ENCODE peak calls at places on chromosome 14, in five cellular contexts. W is EL, P is lung, Q is NCI-H1417, F is cardiac muscle cell. E is an unnamed sample.
A peak's percentile ranks its signal among the peaks of the same experiment; 100 is the strongest.

GRCh38 chr14:90696728-90697127 is 119.5 kb downstream of the TTC7B start:
- DNase-seq in Q (peak; percentile 48), F (no peak), P (no peak), W (no peak), E (no peak)

GRCh38 chr14:54809767-54810166 is 92.9 kb downstream of the GCH1 start:
- DNase-seq in F (no peak), Q (no peak), P (no peak), W (no peak), E (no peak)

GRCh38 chr14:91416744-91417133 is 881 bp downstream of the CCDC88C start:
- DNase-seq in Q (no peak), P (no peak), W (no peak), F (no peak), E (no peak)

GRCh38 chr14:68976160-68977067 is 2.7 kb downstream of the ACTN1 start:
- DNase-seq in W (peak; percentile 68), F (no peak), P (no peak), Q (no peak), E (no peak)

GRCh38 chr14:35932136-35932535 is 106.0 kb downstream of the BRMS1L start:
- DNase-seq in F (no peak), W (no peak), Q (no peak), P (no peak), E (no peak)

GRCh38 chr14:69693823-69694729 is 72.9 kb upstream of the SRSF5 start:
- DNase-seq in F (no peak), W (no peak), Q (peak; percentile 86), P (no peak), E (no peak)

GRCh38 chr14:90554341-90554740 is 157.5 kb downstream of the CALM1 start:
- DNase-seq in W (no peak), F (no peak), Q (no peak), P (peak; percentile 56), E (peak; percentile 55)

GRCh38 chr14:105508601-105509000 is 17.6 kb downstream of the TEDC1 start:
- DNase-seq in Q (no peak), P (no peak), F (no peak), W (no peak), E (no peak)

GRCh38 chr14:95380350-95381042 is 60.8 kb upstream of the CLMN start:
- DNase-seq in W (no peak), P (no peak), Q (no peak), F (no peak), E (no peak)

GRCh38 chr14:99736600-99737371 is 52.7 kb downstream of the CYP46A1 start:
- DNase-seq in F (peak; percentile 44), Q (no peak), P (no peak), W (no peak), E (no peak)

GRCh38 chr14:100238419-100239199 is at the start of gene YY1:
- DNase-seq in F (peak; percentile 100), P (peak; percentile 99), W (peak; percentile 98), Q (peak; percentile 99), E (peak; percentile 100)

GRCh38 chr14:71739273-71739990 is 192.8 kb upstream of the RGS6 start:
- DNase-seq in P (no peak), W (peak; percentile 60), Q (no peak), F (no peak), E (no peak)

GRCh38 chr14:99459491-99460100 is 21.1 kb downstream of the SETD3 start:
- DNase-seq in F (no peak), W (no peak), P (no peak), Q (no peak), E (no peak)

GRCh38 chr14:103310576-103311095 is 23.4 kb upstream of the EIF5 start:
- DNase-seq in F (no peak), W (no peak), Q (no peak), P (no peak), E (no peak)

GRCh38 chr14:105116451-105117256 is 51.4 kb upstream of the GPR132 start:
- DNase-seq in W (no peak), F (no peak), Q (no peak), P (no peak), E (no peak)

GRCh38 chr14:84036863-84037262 is 1493.1 kb upstream of the FLRT2 start:
- DNase-seq in Q (peak; percentile 17), P (no peak), W (peak; percentile 59), F (no peak), E (no peak)

GRCh38 chr14:94560291-94560665 is 964 bp upstream of the SERPINA4 start:
- DNase-seq in P (no peak), F (no peak), W (no peak), Q (no peak), E (no peak)

GRCh38 chr14:23095196-23096108 is at the start of gene C14orf119:
- DNase-seq in W (peak; percentile 100), P (peak; percentile 99), Q (no peak), F (peak; percentile 100), E (no peak)

GRCh38 chr14:67916430-67916829 is 96.9 kb downstream of the RAD51B start:
- DNase-seq in P (no peak), F (no peak), W (no peak), Q (no peak), E (no peak)

GRCh38 chr14:54902521-54903420 is at the start of gene GCH1:
- DNase-seq in P (peak; percentile 72), F (peak; percentile 92), W (peak; percentile 70), Q (peak; percentile 89), E (peak; percentile 82)

GRCh38 chr14:25833341-25834121 is 764.3 kb downstream of the NOVA1 start:
- DNase-seq in W (no peak), P (no peak), F (peak; percentile 73), Q (peak; percentile 84), E (peak; percentile 57)

GRCh38 chr14:22566845-22567244 is 22.2 kb downstream of the DAD1 start:
- DNase-seq in P (no peak), W (no peak), F (no peak), Q (no peak), E (no peak)

GRCh38 chr14:59391388-59391787 is 73.8 kb downstream of the GPR135 start:
- DNase-seq in Q (no peak), P (no peak), W (no peak), F (no peak), E (no peak)

GRCh38 chr14:24734917-24735500 is 101.0 kb upstream of the GZMB start:
- DNase-seq in P (no peak), Q (peak; percentile 78), F (peak; percentile 82), W (peak; percentile 68), E (peak; percentile 91)

GRCh38 chr14:95499354-95499750 is 17.1 kb downstream of the SYNE3 start:
- DNase-seq in P (no peak), F (no peak), W (no peak), Q (no peak), E (no peak)

GRCh38 chr14:81009339-81009738 is 53.9 kb downstream of the TSHR start:
- DNase-seq in W (no peak), F (no peak), P (no peak), Q (no peak), E (no peak)

GRCh38 chr14:23154876-23155587 is 28.4 kb downstream of the SLC7A8 start:
- DNase-seq in W (peak; percentile 81), F (peak; percentile 59), P (peak; percentile 74), Q (no peak), E (no peak)

GRCh38 chr14:99148131-99148530 is 123.9 kb downstream of the BCL11B start:
- DNase-seq in Q (no peak), P (no peak), F (no peak), W (no peak), E (no peak)

GRCh38 chr14:74956280-74957072 is 1.1 kb upstream of the PGF start:
- DNase-seq in P (no peak), F (peak; percentile 83), Q (no peak), W (no peak), E (no peak)

GRCh38 chr14:69325086-69325485 is 65.1 kb downstream of the GALNT16 start:
- DNase-seq in W (no peak), Q (no peak), F (no peak), P (no peak), E (no peak)

GRCh38 chr14:71354142-71354541 is 446.9 kb downstream of the PCNX1 start:
- DNase-seq in Q (no peak), P (no peak), F (no peak), W (no peak), E (no peak)

GRCh38 chr14:96130854-96131253 is 73.8 kb upstream of the BDKRB2 start:
- DNase-seq in F (no peak), Q (no peak), W (peak; percentile 28), P (no peak), E (no peak)

GRCh38 chr14:97603201-97603600 is 806.0 kb downstream of the VRK1 start:
- DNase-seq in Q (no peak), W (no peak), F (no peak), P (no peak), E (no peak)

GRCh38 chr14:25041898-25042297 is 8.0 kb downstream of the STXBP6 start:
- DNase-seq in P (no peak), F (no peak), Q (peak; percentile 82), W (no peak), E (peak; percentile 78)

GRCh38 chr14:95196268-95196667 is 38.9 kb upstream of the DICER1 start:
- DNase-seq in W (no peak), P (no peak), F (peak; percentile 22), Q (no peak), E (no peak)

GRCh38 chr14:21068521-21069387 is 1.4 kb upstream of the ARHGEF40 start:
- DNase-seq in P (peak; percentile 69), W (peak; percentile 67), Q (peak; percentile 63), F (peak; percentile 89), E (peak; percentile 71)

E was measured in COR-L47.